ENCODE peak calls at places on chromosomes 5 and 9, in ten cellular contexts. T is HCT116, G is fibroblast of the aortic adventitia, B is fibroblast of villous mesenchyme, U is left ventricle myocardium inferior, J is vagina, W is body of pancreas, S is endothelial cell, O is lower lobe of right lung, A is choroid plexus epithelial cell. Z is an unnamed sample.

GRCh38 chr5:110880413-110880812 is 141.6 kb downstream of the SLC25A46 start:
- DNase-seq in T (no peak), G (peak; percentile 99), B (peak; percentile 77), U (no peak), J (no peak), W (peak; percentile 20), S (no peak), O (no peak), A (peak; percentile 93), Z (no peak)

GRCh38 chr5:139183502-139183901 is 14.7 kb downstream of the SIL1 start:
- DNase-seq in T (no peak), G (no peak), B (no peak), U (no peak), J (no peak), W (peak; percentile 65), S (no peak), O (no peak), A (no peak), Z (no peak)

GRCh38 chr5:115191439-115192031 is 21.8 kb upstream of the TRIM36 start:
- DNase-seq in T (no peak), G (no peak), B (no peak), U (no peak), J (no peak), W (no peak), S (no peak), O (no peak), A (no peak), Z (no peak)

GRCh38 chr5:50441479-50441815 is 359 bp upstream of the EMB start:
- DNase-seq in T (no peak), G (no peak), B (no peak), U (no peak), J (no peak), W (no peak), S (no peak), O (no peak), A (no peak), Z (no peak)

GRCh38 chr5:141628175-141628788 is 8.4 kb downstream of the HDAC3 start:
- DNase-seq in T (no peak), G (peak; percentile 25), B (no peak), U (no peak), J (no peak), W (no peak), S (no peak), O (no peak), A (no peak), Z (no peak)

GRCh38 chr5:149938791-149939358 is 5.7 kb downstream of the PDE6A start:
- DNase-seq in T (no peak), G (peak; percentile 80), B (peak; percentile 87), U (no peak), J (no peak), W (no peak), S (no peak), O (no peak), A (peak; percentile 71), Z (no peak)

GRCh38 chr5:98570010-98570409 is 203.5 kb upstream of the RGMB start:
- DNase-seq in T (no peak), G (peak; percentile 49), B (peak; percentile 79), U (no peak), J (no peak), W (no peak), S (no peak), O (no peak), A (peak; percentile 68), Z (no peak)

GRCh38 chr9:88749420-88749819 is 214.4 kb downstream of the NXNL2 start:
- DNase-seq in T (no peak), G (peak; percentile 86), B (peak; percentile 84), U (no peak), J (no peak), W (no peak), S (no peak), O (no peak), A (no peak), Z (no peak)

GRCh38 chr5:134564396-134564795 is 38.9 kb downstream of the JADE2 start:
- DNase-seq in T (no peak), G (no peak), B (no peak), U (no peak), J (no peak), W (no peak), S (no peak), O (no peak), A (no peak), Z (no peak)

GRCh38 chr5:134563962-134564361 is 38.5 kb downstream of the JADE2 start:
- DNase-seq in T (no peak), G (no peak), B (no peak), U (no peak), J (no peak), W (no peak), S (no peak), O (no peak), A (no peak), Z (no peak)

GRCh38 chr5:134559672-134560071 is 34.2 kb downstream of the JADE2 start:
- DNase-seq in T (no peak), G (no peak), B (no peak), U (no peak), J (no peak), W (no peak), S (no peak), O (no peak), A (no peak), Z (no peak)

GRCh38 chr5:134560698-134561097 is 35.2 kb downstream of the JADE2 start:
- DNase-seq in T (no peak), G (no peak), B (no peak), U (peak; percentile 8), J (no peak), W (no peak), S (no peak), O (no peak), A (no peak), Z (no peak)

DNA sequence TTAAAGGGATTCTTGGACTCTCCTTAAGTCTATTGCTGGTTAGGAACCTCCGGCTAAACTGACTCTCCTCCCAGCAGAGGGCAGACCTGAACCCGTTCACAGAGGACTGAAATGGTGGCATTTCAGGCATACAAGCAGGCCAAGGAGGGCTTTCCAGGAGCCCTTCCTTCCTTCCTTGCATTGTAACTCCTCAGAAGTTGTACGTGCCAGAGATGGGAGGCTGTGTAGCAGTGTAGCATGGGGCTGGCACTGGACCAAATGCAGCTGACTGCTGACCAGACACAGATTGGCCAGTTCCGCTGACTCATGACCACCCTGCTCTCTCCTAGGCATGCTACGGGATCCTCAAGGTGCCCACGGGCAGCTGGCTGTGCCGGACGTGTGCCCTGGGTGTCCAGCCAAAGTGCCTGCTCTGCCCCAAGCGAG is 36.4 kb downstream of the JADE2 start:
- DNase-seq in T (peak; percentile 7), G (peak; percentile 90), B (peak; percentile 42), U (peak; percentile 55), J (no peak), W (peak; percentile 52), S (peak; percentile 77), O (no peak), A (peak; percentile 74), Z (peak; percentile 42)
- TF ChIP-seq CTCF in T (peak; percentile 61), G (peak; percentile 64), B (peak; percentile 55), U (peak; percentile 60), J (no peak), W (no peak), S (peak; percentile 23), O (peak; percentile 44), A (peak; percentile 68), Z (peak; percentile 41)

DNA sequence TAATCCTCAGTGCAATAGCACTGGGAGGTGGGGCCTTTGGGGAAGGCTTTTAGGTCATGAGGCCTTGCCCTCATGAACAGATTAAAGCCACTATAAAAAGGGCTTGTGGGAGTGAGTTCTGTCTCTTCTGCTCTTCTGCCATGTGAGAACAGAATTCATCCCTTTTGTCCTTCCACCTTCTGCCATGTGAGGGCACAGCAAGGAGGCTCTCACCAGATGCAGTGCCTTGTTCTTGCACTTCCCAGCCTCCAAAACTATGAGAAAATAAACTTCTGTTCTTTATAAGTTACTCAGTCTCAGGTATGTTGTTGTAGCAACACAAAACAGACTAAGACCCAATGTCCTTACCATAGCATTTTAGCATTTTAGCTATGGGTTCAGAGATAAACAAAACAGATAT is 81.7 kb upstream of the CPLX2 start:
- DNase-seq in T (no peak), G (no peak), B (no peak), U (no peak), J (no peak), W (no peak), S (no peak), O (no peak), A (no peak), Z (no peak)
- TF ChIP-seq CTCF in T (no peak), G (no peak), B (no peak), U (no peak), J (no peak), W (no peak), S (no peak), O (no peak), A (no peak), Z (no peak)

GRCh38 chr5:168364738-168365550 is 73.5 kb downstream of the WWC1 start:
- DNase-seq in T (no peak), G (peak; percentile 49), B (peak; percentile 7), U (no peak), J (no peak), W (peak; percentile 51), S (peak; percentile 21), O (peak; percentile 79), A (peak; percentile 20), Z (peak; percentile 13)

GRCh38 chr5:168364151-168364661 is 72.8 kb downstream of the WWC1 start:
- DNase-seq in T (peak; percentile 19), G (no peak), B (peak; percentile 5), U (no peak), J (no peak), W (no peak), S (no peak), O (no peak), A (no peak), Z (no peak)

GRCh38 chr5:168368854-168369253 is 77.4 kb downstream of the WWC1 start:
- DNase-seq in T (no peak), G (no peak), B (no peak), U (no peak), J (no peak), W (no peak), S (no peak), O (no peak), A (no peak), Z (no peak)

GRCh38 chr5:168365581-168366081 is 74.2 kb downstream of the WWC1 start:
- DNase-seq in T (peak; percentile 35), G (peak; percentile 57), B (peak; percentile 13), U (no peak), J (no peak), W (peak; percentile 75), S (peak; percentile 6), O (peak; percentile 77), A (no peak), Z (peak; percentile 11)

GRCh38 chr5:168366124-168366523 is 74.7 kb downstream of the WWC1 start:
- DNase-seq in T (no peak), G (peak; percentile 73), B (peak; percentile 18), U (no peak), J (no peak), W (no peak), S (peak; percentile 9), O (no peak), A (peak; percentile 25), Z (no peak)
- TF ChIP-seq CTCF in T (no peak), G (no peak), B (no peak), U (no peak), J (no peak), W (no peak), S (no peak), O (no peak), A (no peak), Z (no peak)

GRCh38 chr9:134561427-134562145 is 80.0 kb upstream of the COL5A1 start:
- DNase-seq in T (no peak), G (no peak), B (no peak), U (no peak), J (peak; percentile 77), W (peak; percentile 4), S (no peak), O (no peak), A (no peak), Z (no peak)

GRCh38 chr9:134562146-134562753 is 79.4 kb upstream of the COL5A1 start:
- DNase-seq in T (no peak), G (no peak), B (no peak), U (no peak), J (peak; percentile 40), W (no peak), S (no peak), O (no peak), A (no peak), Z (no peak)

GRCh38 chr9:134559013-134559412 is 82.6 kb upstream of the COL5A1 start:
- DNase-seq in T (no peak), G (no peak), B (no peak), U (no peak), J (peak; percentile 70), W (peak; percentile 1), S (no peak), O (no peak), A (no peak), Z (no peak)

GRCh38 chr9:134560206-134560605 is 81.4 kb upstream of the COL5A1 start:
- DNase-seq in T (no peak), G (no peak), B (no peak), U (no peak), J (peak; percentile 72), W (peak; percentile 7), S (no peak), O (no peak), A (no peak), Z (no peak)

DNA sequence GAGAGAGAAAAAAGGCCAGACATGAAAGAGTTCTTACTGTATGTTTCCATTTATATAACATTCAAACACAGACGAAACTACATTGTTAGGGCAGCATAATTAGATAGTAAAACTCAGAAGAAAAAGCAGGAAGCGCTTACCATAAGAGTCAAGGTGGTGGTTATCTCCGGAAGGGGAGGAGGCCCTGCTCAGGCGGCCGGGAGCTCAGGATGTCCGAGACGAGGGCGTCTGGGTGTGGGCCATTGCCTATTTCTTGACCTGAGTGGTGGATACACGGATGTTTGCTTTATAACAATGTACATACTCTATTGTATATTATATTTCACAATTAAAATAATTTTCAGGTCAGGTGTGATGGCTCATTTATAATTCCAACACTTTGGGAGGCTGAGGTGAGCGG is 80.9 kb upstream of the COL5A1 start:
- DNase-seq in T (no peak), G (no peak), B (no peak), U (no peak), J (no peak), W (no peak), S (no peak), O (no peak), A (no peak), Z (no peak)
- TF ChIP-seq CTCF in T (no peak), G (no peak), B (no peak), U (no peak), J (no peak), W (no peak), S (no peak), O (no peak), A (no peak), Z (no peak)